ENCODE peak calls at places on chromosome 22, in eight cellular contexts. One of them, this sample, is unnamed.

GRCh38 chr22:50186789-50187523 is 1.2 kb downstream of the TRABD start:
- DNase-seq in EL: no peak
- DNase-seq in KG1: no peak
- DNase-seq in amniotic stem cell: no peak
- DNase-seq in stimulated activated naive CD8-positive, alpha-beta T cell treated with anti-CD3 and anti-CD28 coated beads, Interleukin-15, amount 100 ng/mL, for 72 hours: peak
- DNase-seq in activated CD4-positive, alpha-beta T cell treated with anti-CD3 and anti-CD28 coated beads, Interleukin-2, amount 10 ng/mL, durations not matched to agents 7 days and 5 days: no peak
- DNase-seq in AG08396: no peak
- DNase-seq in anterior cingulate cortex: no peak
- DNase-seq in this sample: no peak

GRCh38 chr22:27151407-27151806 is 494.0 kb downstream of the MIAT start:
- DNase-seq in EL: no peak
- DNase-seq in KG1: no peak
- DNase-seq in amniotic stem cell: no peak
- DNase-seq in stimulated activated naive CD8-positive, alpha-beta T cell treated with anti-CD3 and anti-CD28 coated beads, Interleukin-15, amount 100 ng/mL, for 72 hours: no peak
- DNase-seq in activated CD4-positive, alpha-beta T cell treated with anti-CD3 and anti-CD28 coated beads, Interleukin-2, amount 10 ng/mL, durations not matched to agents 7 days and 5 days: no peak
- DNase-seq in AG08396: no peak
- DNase-seq in anterior cingulate cortex: no peak
- DNase-seq in this sample: no peak

GRCh38 chr22:20885557-20886323 is 26.9 kb downstream of the SNAP29 start:
- DNase-seq in EL: peak
- DNase-seq in KG1: no peak
- DNase-seq in amniotic stem cell: peak
- DNase-seq in stimulated activated naive CD8-positive, alpha-beta T cell treated with anti-CD3 and anti-CD28 coated beads, Interleukin-15, amount 100 ng/mL, for 72 hours: peak
- DNase-seq in activated CD4-positive, alpha-beta T cell treated with anti-CD3 and anti-CD28 coated beads, Interleukin-2, amount 10 ng/mL, durations not matched to agents 7 days and 5 days: peak
- DNase-seq in AG08396: peak
- DNase-seq in anterior cingulate cortex: no peak
- DNase-seq in this sample: peak

GRCh38 chr22:46915978-46916730 is 153.7 kb downstream of the TBC1D22A start:
- DNase-seq in EL: no peak
- DNase-seq in KG1: no peak
- DNase-seq in amniotic stem cell: no peak
- DNase-seq in stimulated activated naive CD8-positive, alpha-beta T cell treated with anti-CD3 and anti-CD28 coated beads, Interleukin-15, amount 100 ng/mL, for 72 hours: no peak
- DNase-seq in activated CD4-positive, alpha-beta T cell treated with anti-CD3 and anti-CD28 coated beads, Interleukin-2, amount 10 ng/mL, durations not matched to agents 7 days and 5 days: no peak
- DNase-seq in AG08396: no peak
- DNase-seq in anterior cingulate cortex: no peak
- DNase-seq in this sample: no peak

GRCh38 chr22:39699631-39700348 is 129.2 kb downstream of the CACNA1I start:
- DNase-seq in EL: no peak
- DNase-seq in KG1: no peak
- DNase-seq in amniotic stem cell: no peak
- DNase-seq in stimulated activated naive CD8-positive, alpha-beta T cell treated with anti-CD3 and anti-CD28 coated beads, Interleukin-15, amount 100 ng/mL, for 72 hours: no peak
- DNase-seq in activated CD4-positive, alpha-beta T cell treated with anti-CD3 and anti-CD28 coated beads, Interleukin-2, amount 10 ng/mL, durations not matched to agents 7 days and 5 days: no peak
- DNase-seq in AG08396: no peak
- DNase-seq in anterior cingulate cortex: no peak
- DNase-seq in this sample: no peak

GRCh38 chr22:43273902-43274484 is 69.2 kb downstream of the SCUBE1 start:
- DNase-seq in EL: peak
- DNase-seq in KG1: peak
- DNase-seq in amniotic stem cell: no peak
- DNase-seq in stimulated activated naive CD8-positive, alpha-beta T cell treated with anti-CD3 and anti-CD28 coated beads, Interleukin-15, amount 100 ng/mL, for 72 hours: peak
- DNase-seq in activated CD4-positive, alpha-beta T cell treated with anti-CD3 and anti-CD28 coated beads, Interleukin-2, amount 10 ng/mL, durations not matched to agents 7 days and 5 days: peak
- DNase-seq in AG08396: peak
- DNase-seq in anterior cingulate cortex: no peak
- DNase-seq in this sample: peak

GRCh38 chr22:39651783-39652058 is 81.2 kb downstream of the CACNA1I start:
- DNase-seq in EL: no peak
- DNase-seq in KG1: no peak
- DNase-seq in amniotic stem cell: no peak
- DNase-seq in stimulated activated naive CD8-positive, alpha-beta T cell treated with anti-CD3 and anti-CD28 coated beads, Interleukin-15, amount 100 ng/mL, for 72 hours: no peak
- DNase-seq in activated CD4-positive, alpha-beta T cell treated with anti-CD3 and anti-CD28 coated beads, Interleukin-2, amount 10 ng/mL, durations not matched to agents 7 days and 5 days: no peak
- DNase-seq in AG08396: no peak
- DNase-seq in anterior cingulate cortex: no peak
- DNase-seq in this sample: no peak

GRCh38 chr22:38923463-38924196 is 33.8 kb upstream of the APOBEC3A start:
- DNase-seq in EL: peak
- DNase-seq in KG1: no peak
- DNase-seq in amniotic stem cell: peak
- DNase-seq in stimulated activated naive CD8-positive, alpha-beta T cell treated with anti-CD3 and anti-CD28 coated beads, Interleukin-15, amount 100 ng/mL, for 72 hours: no peak
- DNase-seq in activated CD4-positive, alpha-beta T cell treated with anti-CD3 and anti-CD28 coated beads, Interleukin-2, amount 10 ng/mL, durations not matched to agents 7 days and 5 days: no peak
- DNase-seq in AG08396: peak
- DNase-seq in anterior cingulate cortex: peak
- DNase-seq in this sample: no peak

GRCh38 chr22:35313311-35314121 is 13.8 kb downstream of the TOM1 start:
- DNase-seq in EL: peak
- DNase-seq in KG1: no peak
- DNase-seq in amniotic stem cell: peak
- DNase-seq in stimulated activated naive CD8-positive, alpha-beta T cell treated with anti-CD3 and anti-CD28 coated beads, Interleukin-15, amount 100 ng/mL, for 72 hours: peak
- DNase-seq in activated CD4-positive, alpha-beta T cell treated with anti-CD3 and anti-CD28 coated beads, Interleukin-2, amount 10 ng/mL, durations not matched to agents 7 days and 5 days: no peak
- DNase-seq in AG08396: peak
- DNase-seq in anterior cingulate cortex: no peak
- DNase-seq in this sample: peak

GRCh38 chr22:24436553-24436952 is 9.2 kb downstream of the ADORA2A start:
- DNase-seq in EL: no peak
- DNase-seq in KG1: no peak
- DNase-seq in amniotic stem cell: no peak
- DNase-seq in stimulated activated naive CD8-positive, alpha-beta T cell treated with anti-CD3 and anti-CD28 coated beads, Interleukin-15, amount 100 ng/mL, for 72 hours: no peak
- DNase-seq in activated CD4-positive, alpha-beta T cell treated with anti-CD3 and anti-CD28 coated beads, Interleukin-2, amount 10 ng/mL, durations not matched to agents 7 days and 5 days: no peak
- DNase-seq in AG08396: no peak
- DNase-seq in anterior cingulate cortex: no peak
- DNase-seq in this sample: no peak

GRCh38 chr22:39110631-39111561 is 13.9 kb downstream of the APOBEC3H start:
- DNase-seq in EL: no peak
- DNase-seq in KG1: no peak
- DNase-seq in amniotic stem cell: no peak
- DNase-seq in stimulated activated naive CD8-positive, alpha-beta T cell treated with anti-CD3 and anti-CD28 coated beads, Interleukin-15, amount 100 ng/mL, for 72 hours: no peak
- DNase-seq in activated CD4-positive, alpha-beta T cell treated with anti-CD3 and anti-CD28 coated beads, Interleukin-2, amount 10 ng/mL, durations not matched to agents 7 days and 5 days: no peak
- DNase-seq in AG08396: no peak
- DNase-seq in anterior cingulate cortex: no peak
- DNase-seq in this sample: no peak

GRCh38 chr22:25362215-25362882 is 142.9 kb downstream of the CRYBB2 start:
- DNase-seq in EL: peak
- DNase-seq in KG1: peak
- DNase-seq in amniotic stem cell: peak
- DNase-seq in stimulated activated naive CD8-positive, alpha-beta T cell treated with anti-CD3 and anti-CD28 coated beads, Interleukin-15, amount 100 ng/mL, for 72 hours: peak
- DNase-seq in activated CD4-positive, alpha-beta T cell treated with anti-CD3 and anti-CD28 coated beads, Interleukin-2, amount 10 ng/mL, durations not matched to agents 7 days and 5 days: peak
- DNase-seq in AG08396: peak
- DNase-seq in anterior cingulate cortex: no peak
- DNase-seq in this sample: peak

GRCh38 chr22:42313804-42314581 is 43.5 kb upstream of the TCF20 start:
- DNase-seq in EL: peak
- DNase-seq in KG1: no peak
- DNase-seq in amniotic stem cell: no peak
- DNase-seq in stimulated activated naive CD8-positive, alpha-beta T cell treated with anti-CD3 and anti-CD28 coated beads, Interleukin-15, amount 100 ng/mL, for 72 hours: peak
- DNase-seq in activated CD4-positive, alpha-beta T cell treated with anti-CD3 and anti-CD28 coated beads, Interleukin-2, amount 10 ng/mL, durations not matched to agents 7 days and 5 days: peak
- DNase-seq in AG08396: no peak
- DNase-seq in anterior cingulate cortex: no peak
- DNase-seq in this sample: no peak

GRCh38 chr22:29328566-29329500 is 13.3 kb upstream of the RASL10A start:
- DNase-seq in EL: no peak
- DNase-seq in KG1: no peak
- DNase-seq in amniotic stem cell: no peak
- DNase-seq in stimulated activated naive CD8-positive, alpha-beta T cell treated with anti-CD3 and anti-CD28 coated beads, Interleukin-15, amount 100 ng/mL, for 72 hours: no peak
- DNase-seq in activated CD4-positive, alpha-beta T cell treated with anti-CD3 and anti-CD28 coated beads, Interleukin-2, amount 10 ng/mL, durations not matched to agents 7 days and 5 days: no peak
- DNase-seq in AG08396: no peak
- DNase-seq in anterior cingulate cortex: no peak
- DNase-seq in this sample: no peak

GRCh38 chr22:36724836-36725235 is 21.3 kb upstream of the CACNG2 start:
- DNase-seq in EL: no peak
- DNase-seq in KG1: no peak
- DNase-seq in amniotic stem cell: no peak
- DNase-seq in stimulated activated naive CD8-positive, alpha-beta T cell treated with anti-CD3 and anti-CD28 coated beads, Interleukin-15, amount 100 ng/mL, for 72 hours: no peak
- DNase-seq in activated CD4-positive, alpha-beta T cell treated with anti-CD3 and anti-CD28 coated beads, Interleukin-2, amount 10 ng/mL, durations not matched to agents 7 days and 5 days: no peak
- DNase-seq in AG08396: no peak
- DNase-seq in anterior cingulate cortex: no peak
- DNase-seq in this sample: no peak

GRCh38 chr22:37300551-37301017 is 18.3 kb downstream of the CYTH4 start:
- DNase-seq in EL: no peak
- DNase-seq in KG1: peak
- DNase-seq in amniotic stem cell: no peak
- DNase-seq in stimulated activated naive CD8-positive, alpha-beta T cell treated with anti-CD3 and anti-CD28 coated beads, Interleukin-15, amount 100 ng/mL, for 72 hours: peak
- DNase-seq in activated CD4-positive, alpha-beta T cell treated with anti-CD3 and anti-CD28 coated beads, Interleukin-2, amount 10 ng/mL, durations not matched to agents 7 days and 5 days: peak
- DNase-seq in AG08396: no peak
- DNase-seq in anterior cingulate cortex: no peak
- DNase-seq in this sample: no peak

GRCh38 chr22:47033648-47034000 is 271.2 kb downstream of the TBC1D22A start:
- DNase-seq in EL: no peak
- DNase-seq in KG1: no peak
- DNase-seq in amniotic stem cell: no peak
- DNase-seq in stimulated activated naive CD8-positive, alpha-beta T cell treated with anti-CD3 and anti-CD28 coated beads, Interleukin-15, amount 100 ng/mL, for 72 hours: no peak
- DNase-seq in activated CD4-positive, alpha-beta T cell treated with anti-CD3 and anti-CD28 coated beads, Interleukin-2, amount 10 ng/mL, durations not matched to agents 7 days and 5 days: no peak
- DNase-seq in AG08396: no peak
- DNase-seq in anterior cingulate cortex: no peak
- DNase-seq in this sample: no peak

GRCh38 chr22:31843526-31843925 is 89.7 kb downstream of the DEPDC5 start:
- DNase-seq in EL: no peak
- DNase-seq in KG1: no peak
- DNase-seq in amniotic stem cell: no peak
- DNase-seq in stimulated activated naive CD8-positive, alpha-beta T cell treated with anti-CD3 and anti-CD28 coated beads, Interleukin-15, amount 100 ng/mL, for 72 hours: no peak
- DNase-seq in activated CD4-positive, alpha-beta T cell treated with anti-CD3 and anti-CD28 coated beads, Interleukin-2, amount 10 ng/mL, durations not matched to agents 7 days and 5 days: no peak
- DNase-seq in AG08396: no peak
- DNase-seq in anterior cingulate cortex: no peak
- DNase-seq in this sample: no peak

GRCh38 chr22:40479887-40480538 is 109.6 kb downstream of the SGSM3 start:
- DNase-seq in EL: peak
- DNase-seq in KG1: no peak
- DNase-seq in amniotic stem cell: no peak
- DNase-seq in stimulated activated naive CD8-positive, alpha-beta T cell treated with anti-CD3 and anti-CD28 coated beads, Interleukin-15, amount 100 ng/mL, for 72 hours: no peak
- DNase-seq in activated CD4-positive, alpha-beta T cell treated with anti-CD3 and anti-CD28 coated beads, Interleukin-2, amount 10 ng/mL, durations not matched to agents 7 days and 5 days: no peak
- DNase-seq in AG08396: no peak
- DNase-seq in anterior cingulate cortex: no peak
- DNase-seq in this sample: no peak

GRCh38 chr22:49765951-49766350 is 61.7 kb downstream of the BRD1 start:
- DNase-seq in EL: no peak
- DNase-seq in KG1: no peak
- DNase-seq in amniotic stem cell: no peak
- DNase-seq in stimulated activated naive CD8-positive, alpha-beta T cell treated with anti-CD3 and anti-CD28 coated beads, Interleukin-15, amount 100 ng/mL, for 72 hours: no peak
- DNase-seq in activated CD4-positive, alpha-beta T cell treated with anti-CD3 and anti-CD28 coated beads, Interleukin-2, amount 10 ng/mL, durations not matched to agents 7 days and 5 days: no peak
- DNase-seq in AG08396: no peak
- DNase-seq in anterior cingulate cortex: no peak
- DNase-seq in this sample: no peak

GRCh38 chr22:30495041-30495784 is 10.3 kb downstream of the SEC14L4 start:
- DNase-seq in EL: no peak
- DNase-seq in KG1: no peak
- DNase-seq in amniotic stem cell: no peak
- DNase-seq in stimulated activated naive CD8-positive, alpha-beta T cell treated with anti-CD3 and anti-CD28 coated beads, Interleukin-15, amount 100 ng/mL, for 72 hours: no peak
- DNase-seq in activated CD4-positive, alpha-beta T cell treated with anti-CD3 and anti-CD28 coated beads, Interleukin-2, amount 10 ng/mL, durations not matched to agents 7 days and 5 days: no peak
- DNase-seq in AG08396: no peak
- DNase-seq in anterior cingulate cortex: no peak
- DNase-seq in this sample: no peak

GRCh38 chr22:35589071-35589735 is 27.9 kb downstream of the MB start:
- DNase-seq in EL: peak
- DNase-seq in KG1: no peak
- DNase-seq in amniotic stem cell: peak
- DNase-seq in stimulated activated naive CD8-positive, alpha-beta T cell treated with anti-CD3 and anti-CD28 coated beads, Interleukin-15, amount 100 ng/mL, for 72 hours: no peak
- DNase-seq in activated CD4-positive, alpha-beta T cell treated with anti-CD3 and anti-CD28 coated beads, Interleukin-2, amount 10 ng/mL, durations not matched to agents 7 days and 5 days: no peak
- DNase-seq in AG08396: no peak
- DNase-seq in anterior cingulate cortex: no peak
- DNase-seq in this sample: no peak

GRCh38 chr22:19611590-19611989 is 87.4 kb upstream of the CLDN5 start:
- DNase-seq in EL: no peak
- DNase-seq in KG1: no peak
- DNase-seq in amniotic stem cell: no peak
- DNase-seq in stimulated activated naive CD8-positive, alpha-beta T cell treated with anti-CD3 and anti-CD28 coated beads, Interleukin-15, amount 100 ng/mL, for 72 hours: no peak
- DNase-seq in activated CD4-positive, alpha-beta T cell treated with anti-CD3 and anti-CD28 coated beads, Interleukin-2, amount 10 ng/mL, durations not matched to agents 7 days and 5 days: no peak
- DNase-seq in AG08396: no peak
- DNase-seq in anterior cingulate cortex: no peak
- DNase-seq in this sample: no peak

GRCh38 chr22:31262369-31263133 is 29.7 kb downstream of the PIK3IP1 start:
- DNase-seq in EL: no peak
- DNase-seq in KG1: no peak
- DNase-seq in amniotic stem cell: no peak
- DNase-seq in stimulated activated naive CD8-positive, alpha-beta T cell treated with anti-CD3 and anti-CD28 coated beads, Interleukin-15, amount 100 ng/mL, for 72 hours: no peak
- DNase-seq in activated CD4-positive, alpha-beta T cell treated with anti-CD3 and anti-CD28 coated beads, Interleukin-2, amount 10 ng/mL, durations not matched to agents 7 days and 5 days: no peak
- DNase-seq in AG08396: no peak
- DNase-seq in anterior cingulate cortex: no peak
- DNase-seq in this sample: no peak

GRCh38 chr22:22045576-22046335 is 63.2 kb upstream of the TOP3B start:
- DNase-seq in EL: no peak
- DNase-seq in KG1: no peak
- DNase-seq in amniotic stem cell: no peak
- DNase-seq in stimulated activated naive CD8-positive, alpha-beta T cell treated with anti-CD3 and anti-CD28 coated beads, Interleukin-15, amount 100 ng/mL, for 72 hours: no peak
- DNase-seq in activated CD4-positive, alpha-beta T cell treated with anti-CD3 and anti-CD28 coated beads, Interleukin-2, amount 10 ng/mL, durations not matched to agents 7 days and 5 days: no peak
- DNase-seq in AG08396: no peak
- DNase-seq in anterior cingulate cortex: no peak
- DNase-seq in this sample: no peak

GRCh38 chr22:19876314-19876940 is 21.8 kb upstream of the GNB1L start:
- DNase-seq in EL: no peak
- DNase-seq in KG1: no peak
- DNase-seq in amniotic stem cell: no peak
- DNase-seq in stimulated activated naive CD8-positive, alpha-beta T cell treated with anti-CD3 and anti-CD28 coated beads, Interleukin-15, amount 100 ng/mL, for 72 hours: no peak
- DNase-seq in activated CD4-positive, alpha-beta T cell treated with anti-CD3 and anti-CD28 coated beads, Interleukin-2, amount 10 ng/mL, durations not matched to agents 7 days and 5 days: no peak
- DNase-seq in AG08396: no peak
- DNase-seq in anterior cingulate cortex: no peak
- DNase-seq in this sample: no peak

GRCh38 chr22:42895541-42895981 is 38.5 kb upstream of the ARFGAP3 start:
- DNase-seq in EL: no peak
- DNase-seq in KG1: no peak
- DNase-seq in amniotic stem cell: no peak
- DNase-seq in stimulated activated naive CD8-positive, alpha-beta T cell treated with anti-CD3 and anti-CD28 coated beads, Interleukin-15, amount 100 ng/mL, for 72 hours: no peak
- DNase-seq in activated CD4-positive, alpha-beta T cell treated with anti-CD3 and anti-CD28 coated beads, Interleukin-2, amount 10 ng/mL, durations not matched to agents 7 days and 5 days: no peak
- DNase-seq in AG08396: no peak
- DNase-seq in anterior cingulate cortex: no peak
- DNase-seq in this sample: no peak

GRCh38 chr22:39147335-39148023 is 5.0 kb downstream of the CBX7 start:
- DNase-seq in EL: no peak
- DNase-seq in KG1: no peak
- DNase-seq in amniotic stem cell: no peak
- DNase-seq in stimulated activated naive CD8-positive, alpha-beta T cell treated with anti-CD3 and anti-CD28 coated beads, Interleukin-15, amount 100 ng/mL, for 72 hours: no peak
- DNase-seq in activated CD4-positive, alpha-beta T cell treated with anti-CD3 and anti-CD28 coated beads, Interleukin-2, amount 10 ng/mL, durations not matched to agents 7 days and 5 days: no peak
- DNase-seq in AG08396: no peak
- DNase-seq in anterior cingulate cortex: no peak
- DNase-seq in this sample: no peak

GRCh38 chr22:44191036-44191454 is 10.3 kb downstream of the PARVG start:
- DNase-seq in EL: peak
- DNase-seq in KG1: no peak
- DNase-seq in amniotic stem cell: no peak
- DNase-seq in stimulated activated naive CD8-positive, alpha-beta T cell treated with anti-CD3 and anti-CD28 coated beads, Interleukin-15, amount 100 ng/mL, for 72 hours: peak
- DNase-seq in activated CD4-positive, alpha-beta T cell treated with anti-CD3 and anti-CD28 coated beads, Interleukin-2, amount 10 ng/mL, durations not matched to agents 7 days and 5 days: peak
- DNase-seq in AG08396: no peak
- DNase-seq in anterior cingulate cortex: no peak
- DNase-seq in this sample: peak

GRCh38 chr22:35604671-35605457 is 12.3 kb downstream of the MB start:
- DNase-seq in EL: peak
- DNase-seq in KG1: no peak
- DNase-seq in amniotic stem cell: no peak
- DNase-seq in stimulated activated naive CD8-positive, alpha-beta T cell treated with anti-CD3 and anti-CD28 coated beads, Interleukin-15, amount 100 ng/mL, for 72 hours: peak
- DNase-seq in activated CD4-positive, alpha-beta T cell treated with anti-CD3 and anti-CD28 coated beads, Interleukin-2, amount 10 ng/mL, durations not matched to agents 7 days and 5 days: no peak
- DNase-seq in AG08396: no peak
- DNase-seq in anterior cingulate cortex: no peak
- DNase-seq in this sample: no peak

GRCh38 chr22:44129614-44129976 is 51.1 kb upstream of the PARVG start:
- DNase-seq in EL: peak
- DNase-seq in KG1: no peak
- DNase-seq in amniotic stem cell: no peak
- DNase-seq in stimulated activated naive CD8-positive, alpha-beta T cell treated with anti-CD3 and anti-CD28 coated beads, Interleukin-15, amount 100 ng/mL, for 72 hours: no peak
- DNase-seq in activated CD4-positive, alpha-beta T cell treated with anti-CD3 and anti-CD28 coated beads, Interleukin-2, amount 10 ng/mL, durations not matched to agents 7 days and 5 days: no peak
- DNase-seq in AG08396: no peak
- DNase-seq in anterior cingulate cortex: no peak
- DNase-seq in this sample: no peak

GRCh38 chr22:36256474-36256873 is 3.5 kb downstream of the APOL1 start:
- DNase-seq in EL: no peak
- DNase-seq in KG1: no peak
- DNase-seq in amniotic stem cell: no peak
- DNase-seq in stimulated activated naive CD8-positive, alpha-beta T cell treated with anti-CD3 and anti-CD28 coated beads, Interleukin-15, amount 100 ng/mL, for 72 hours: no peak
- DNase-seq in activated CD4-positive, alpha-beta T cell treated with anti-CD3 and anti-CD28 coated beads, Interleukin-2, amount 10 ng/mL, durations not matched to agents 7 days and 5 days: no peak
- DNase-seq in AG08396: no peak
- DNase-seq in anterior cingulate cortex: no peak
- DNase-seq in this sample: no peak

GRCh38 chr22:28402539-28402938 is 277.1 kb downstream of the TTC28 start:
- DNase-seq in EL: no peak
- DNase-seq in KG1: no peak
- DNase-seq in amniotic stem cell: no peak
- DNase-seq in stimulated activated naive CD8-positive, alpha-beta T cell treated with anti-CD3 and anti-CD28 coated beads, Interleukin-15, amount 100 ng/mL, for 72 hours: no peak
- DNase-seq in activated CD4-positive, alpha-beta T cell treated with anti-CD3 and anti-CD28 coated beads, Interleukin-2, amount 10 ng/mL, durations not matched to agents 7 days and 5 days: no peak
- DNase-seq in AG08396: no peak
- DNase-seq in anterior cingulate cortex: no peak
- DNase-seq in this sample: no peak